ENCODE peak calls at places on chromosome 6, in eight cellular contexts. Q is tibial artery, H is prostate gland, T is breast epithelium, U is AG04450, Z is ovary, X is cardiac muscle cell, C is uterus. O is an unnamed sample. For H3K27me3, the result is how much of the 10 kb centered on the place peaks cover.

GRCh38 chr6:111737065-111737521 is 131.4 kb upstream of the TRAF3IP2 start:
- DNase-seq in Q (no peak), H (no peak), T (no peak), U (no peak), Z (no peak), X (peak), C (no peak), O (no peak)

GRCh38 chr6:45923831-45924391 is 91.7 kb downstream of the CLIC5 start:
- DNase-seq in Q (no peak), H (no peak), T (no peak), U (peak), Z (no peak), X (peak), C (no peak), O (no peak)

GRCh38 chr6:100468966-100469859 is 4.5 kb upstream of the SIM1 start:
- DNase-seq in Q (no peak), H (no peak), T (no peak), U (no peak), Z (no peak), X (no peak), C (no peak), O (no peak)

GRCh38 chr6:144873653-144874378 is 588.7 kb downstream of the UTRN start:
- DNase-seq in Q (no peak), H (no peak), T (no peak), U (no peak), Z (no peak), X (no peak), C (no peak), O (no peak)

GRCh38 chr6:16769131-16769985 is 8.1 kb upstream of the ATXN1 start:
- DNase-seq in Q (peak), H (peak), T (no peak), U (no peak), Z (no peak), X (peak), C (peak), O (peak)

GRCh38 chr6:93721386-93722048 is 302.2 kb upstream of the EPHA7 start:
- DNase-seq in Q (no peak), H (peak), T (no peak), U (no peak), Z (no peak), X (peak), C (no peak), O (no peak)

GRCh38 chr6:33384581-33385020 is 7.0 kb upstream of the KIFC1 start:
- DNase-seq in Q (no peak), H (no peak), T (no peak), U (peak), Z (no peak), X (peak), C (no peak), O (no peak)

GRCh38 chr6:150573041-150573681 is 26.5 kb upstream of the PLEKHG1 start:
- DNase-seq in Q (no peak), H (no peak), T (no peak), U (no peak), Z (no peak), X (no peak), C (no peak), O (no peak)

GRCh38 chr6:31579546-31580445 is 2.4 kb downstream of the LTB start:
- DNase-seq in Q (no peak), H (no peak), T (no peak), U (no peak), Z (no peak), X (no peak), C (no peak), O (no peak)

GRCh38 chr6:95280690-95281273 is 296.6 kb upstream of the MANEA start:
- DNase-seq in Q (no peak), H (no peak), T (no peak), U (no peak), Z (no peak), X (peak), C (no peak), O (no peak)
- TF ChIP-seq CTCF in Q (peak), H (no peak), T (no peak), U (peak), Z (no peak), X (peak), C (no peak), O (no peak)

GRCh38 chr6:25296980-25297379 is 17.8 kb downstream of the CARMIL1 start:
- DNase-seq in Q (peak), H (no peak), T (no peak), U (no peak), Z (no peak), X (peak), C (peak), O (no peak)

GRCh38 chr6:25297823-25298507 is 18.8 kb downstream of the CARMIL1 start:
- DNase-seq in Q (no peak), H (no peak), T (no peak), U (no peak), Z (no peak), X (no peak), C (no peak), O (no peak)

GRCh38 chr6:25298508-25298834 is 19.3 kb downstream of the CARMIL1 start:
- DNase-seq in Q (no peak), H (no peak), T (no peak), U (no peak), Z (no peak), X (no peak), C (no peak), O (no peak)

GRCh38 chr6:25295651-25296050 is 16.5 kb downstream of the CARMIL1 start:
- DNase-seq in Q (no peak), H (no peak), T (no peak), U (no peak), Z (no peak), X (no peak), C (no peak), O (no peak)

GRCh38 chr6:25296217-25296905 is 17.2 kb downstream of the CARMIL1 start:
- DNase-seq in Q (no peak), H (no peak), T (no peak), U (no peak), Z (no peak), X (peak), C (no peak), O (no peak)
- H3K27ac ChIP-seq in Q (peak), H (peak), T (peak), U (no peak), Z (no peak), X (peak), C (peak), O (no peak)

DNA sequence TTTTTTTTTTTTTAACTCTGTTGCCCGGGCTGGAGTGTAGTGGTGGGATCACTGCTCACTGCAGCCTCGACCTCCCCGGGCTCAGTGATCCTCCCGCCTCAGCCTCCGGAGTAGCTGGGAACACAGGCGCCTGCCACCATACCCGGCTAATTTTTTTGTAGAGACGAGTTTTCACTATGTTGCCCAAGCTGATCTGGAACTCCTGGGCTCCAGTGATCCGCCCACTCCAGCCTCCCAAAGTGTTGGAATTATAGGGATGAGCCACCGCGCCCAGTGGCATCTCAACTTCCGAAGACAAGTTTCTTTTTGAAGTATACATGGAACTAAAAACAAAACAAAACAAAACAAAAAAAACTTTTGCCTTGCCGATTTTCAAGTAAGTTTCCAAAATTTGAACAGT is 66.6 kb upstream of the ZNF184 start:
- DNase-seq in Q (no peak), H (no peak), T (no peak), U (no peak), Z (no peak), X (no peak), C (no peak), O (no peak)
- H3K27me3 ChIP-seq in Q (under half), H (under half), T (half or more), U (under half), Z (under half), X (under half), C (under half), O (half or more)

GRCh38 chr6:39870950-39871349 is 63.3 kb downstream of the MOCS1 start:
- DNase-seq in Q (no peak), H (no peak), T (no peak), U (no peak), Z (no peak), X (no peak), C (no peak), O (no peak)
- TF ChIP-seq CTCF in Q (no peak), H (no peak), T (no peak), U (no peak), Z (no peak), X (peak), C (no peak), O (no peak)

GRCh38 chr6:7267521-7268091 is 45.4 kb downstream of the SSR1 start:
- DNase-seq in Q (peak), H (peak), T (peak), U (peak), Z (no peak), X (peak), C (no peak), O (no peak)
- H3K27ac ChIP-seq in Q (no peak), H (no peak), T (peak), U (no peak), Z (no peak), X (no peak), C (no peak), O (no peak)

DNA sequence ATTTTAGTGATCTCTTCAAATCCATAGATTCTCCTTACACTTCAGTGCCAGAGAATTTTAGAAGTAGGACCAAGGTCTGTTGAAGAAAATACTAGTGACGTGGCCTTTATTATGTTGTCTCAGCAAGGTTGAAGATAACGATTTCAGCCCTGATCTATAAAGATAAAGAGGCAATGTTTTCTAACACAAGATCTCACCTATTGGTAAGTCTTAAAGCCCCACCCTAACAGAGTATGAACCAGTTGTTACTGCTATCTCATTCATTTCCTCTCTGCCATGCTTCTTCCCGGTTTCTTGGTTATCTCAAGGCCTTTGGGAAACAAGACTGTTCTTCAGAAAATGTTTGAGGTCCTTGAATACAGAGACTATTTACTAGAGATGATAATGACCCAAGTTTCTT is 53.1 kb downstream of the KIAA0408 start:
- DNase-seq in Q (no peak), H (no peak), T (no peak), U (no peak), Z (no peak), X (no peak), C (no peak), O (no peak)
- H3K27me3 ChIP-seq in Q (under half), H (under half), T (under half), U (under half), Z (under half), X (under half), C (under half), O (under half)

O was measured in CD4-positive, alpha-beta T cell.